ENCODE peak calls at places on chromosomes 3 and 15, in six cellular contexts. R is SK-N-SH, G is H1, A is GM12878, L is HepG2, N is K562. O is an unnamed sample.

GRCh38 chr3:190005343-190006113 is 115.2 kb downstream of the P3H2 start:
- DNase-seq in L (no peak), N (no peak), G (no peak), R (no peak), A (no peak), O (no peak)

GRCh38 chr3:128310286-128311058 is 156.2 kb downstream of the DNAJB8 start:
- DNase-seq in R (no peak), G (no peak), N (no peak), A (no peak), L (no peak), O (no peak)

GRCh38 chr3:191263850-191264249 is 64.8 kb downstream of the OSTN start:
- DNase-seq in R (no peak), N (no peak), G (no peak), L (no peak), A (no peak), O (no peak)

GRCh38 chr3:7487763-7488162 is 626.8 kb downstream of the GRM7 start:
- DNase-seq in G (no peak), R (no peak), L (no peak), N (no peak), A (no peak), O (no peak)

GRCh38 chr3:195160257-195160898 is 110.6 kb downstream of the XXYLT1 start:
- DNase-seq in R (peak), G (no peak), N (no peak), L (peak), A (no peak), O (no peak)

GRCh38 chr3:167626490-167626889 is 27.3 kb downstream of the WDR49 start:
- DNase-seq in N (no peak), L (no peak), R (no peak), A (no peak), G (no peak), O (no peak)

GRCh38 chr3:180102134-180102533 is 65.4 kb upstream of the PEX5L start:
- DNase-seq in N (no peak), L (peak), G (peak), A (no peak), R (no peak), O (no peak)

GRCh38 chr15:77482570-77482969 is 61.9 kb downstream of the HMG20A start:
- DNase-seq in R (no peak), N (no peak), G (no peak), A (no peak), L (no peak), O (no peak)

GRCh38 chr3:14543446-14543845 is 3.3 kb upstream of the GRIP2 start:
- DNase-seq in L (no peak), R (no peak), N (no peak), G (no peak), A (no peak), O (no peak)

GRCh38 chr15:68885070-68885469 is 45.3 kb upstream of the SPESP1 start:
- DNase-seq in G (no peak), N (no peak), A (no peak), L (no peak), R (no peak), O (no peak)

GRCh38 chr15:76572983-76573314 is 236.4 kb downstream of the ISL2 start:
- DNase-seq in G (no peak), R (no peak), L (no peak), N (no peak), A (no peak), O (no peak)

GRCh38 chr3:59327324-59327939 is 277.6 kb upstream of the CFAP20DC start:
- DNase-seq in A (no peak), R (no peak), N (no peak), L (no peak), G (no peak), O (no peak)

GRCh38 chr3:28053759-28054158 is 187.7 kb upstream of the CMC1 start:
- DNase-seq in A (no peak), R (no peak), G (no peak), N (no peak), L (no peak), O (no peak)

GRCh38 chr3:28057548-28057947 is 183.9 kb upstream of the CMC1 start:
- DNase-seq in R (no peak), A (no peak), N (no peak), G (no peak), L (no peak), O (no peak)
- H3K4me3 ChIP-seq in R (no peak), A (no peak), N (no peak), G (no peak), L (no peak), O (no peak)

DNA sequence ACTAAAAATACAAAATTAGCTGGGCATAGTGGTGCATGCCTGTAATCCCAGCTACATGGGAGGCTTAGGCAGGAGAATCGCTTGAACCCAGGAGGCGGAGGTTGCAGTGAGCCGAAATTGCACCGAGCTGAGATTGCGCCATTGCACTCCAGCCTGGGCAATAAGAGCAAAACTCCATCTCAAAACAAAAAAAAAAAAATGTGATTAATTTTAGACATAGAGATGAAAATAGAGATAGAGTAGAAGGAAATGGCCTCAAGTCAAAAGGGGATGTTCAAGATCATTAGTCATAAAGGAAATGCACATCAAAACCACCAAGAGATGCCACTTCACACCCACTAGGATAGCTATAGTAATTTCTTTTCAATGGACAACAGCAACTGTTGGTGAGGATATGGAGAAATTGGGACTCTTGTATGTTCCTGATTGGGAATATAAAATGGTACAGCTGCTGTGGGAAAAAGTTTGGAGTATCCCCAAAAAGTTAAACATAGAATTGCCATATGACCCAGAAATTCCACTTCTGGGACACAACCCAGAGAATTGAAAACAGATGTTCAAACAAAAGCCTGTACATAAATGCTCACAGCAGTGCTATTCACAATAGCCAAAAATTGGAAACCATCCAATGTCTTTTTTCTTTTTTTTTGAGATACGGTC is 55.4 kb downstream of the ABHD2 start:
- DNase-seq in N (no peak), L (no peak), R (peak), G (no peak), A (peak), O (peak)
- H3K27ac ChIP-seq in N (no peak), L (no peak), R (peak), G (no peak), A (no peak), O (peak)

DNA sequence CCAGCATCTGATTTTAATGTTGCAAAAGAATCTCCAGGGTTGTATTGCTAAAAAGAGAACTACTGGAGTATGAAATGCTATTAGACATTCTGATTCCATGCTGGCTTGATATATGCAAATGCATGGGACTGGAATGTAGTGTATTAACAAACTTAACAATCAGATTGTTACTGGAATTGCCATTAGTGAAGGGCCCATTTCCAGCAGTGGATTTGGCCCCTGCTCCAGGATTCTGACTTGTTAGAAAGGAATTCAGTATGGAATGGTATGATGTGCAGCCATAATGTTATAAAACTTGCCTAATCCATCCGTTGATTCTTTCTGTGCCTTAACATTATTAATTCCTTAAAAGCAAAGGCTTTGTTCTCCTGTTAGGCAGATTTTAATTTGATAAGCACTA is 7.9 kb downstream of the ARRDC4 start:
- DNase-seq in L (no peak), A (no peak), G (no peak), R (no peak), N (no peak), O (no peak)
- TF ChIP-seq GABPA in L (no peak), A (no peak), G (no peak), R (no peak), N (no peak), O (no peak)

GRCh38 chr3:64443553-64444331 is 218.5 kb upstream of the PRICKLE2 start:
- DNase-seq in L (no peak), R (peak), G (no peak), A (no peak), N (no peak), O (no peak)
- H3K4me3 ChIP-seq in L (no peak), R (peak), G (no peak), A (no peak), N (no peak), O (no peak)

GRCh38 chr3:146163584-146163983 is 2.6 kb upstream of the PLOD2 start:
- DNase-seq in N (no peak), L (no peak), R (no peak), A (no peak), G (no peak), O (no peak)
- H3K27ac ChIP-seq in N (no peak), L (no peak), R (no peak), A (no peak), G (no peak), O (no peak)

DNA sequence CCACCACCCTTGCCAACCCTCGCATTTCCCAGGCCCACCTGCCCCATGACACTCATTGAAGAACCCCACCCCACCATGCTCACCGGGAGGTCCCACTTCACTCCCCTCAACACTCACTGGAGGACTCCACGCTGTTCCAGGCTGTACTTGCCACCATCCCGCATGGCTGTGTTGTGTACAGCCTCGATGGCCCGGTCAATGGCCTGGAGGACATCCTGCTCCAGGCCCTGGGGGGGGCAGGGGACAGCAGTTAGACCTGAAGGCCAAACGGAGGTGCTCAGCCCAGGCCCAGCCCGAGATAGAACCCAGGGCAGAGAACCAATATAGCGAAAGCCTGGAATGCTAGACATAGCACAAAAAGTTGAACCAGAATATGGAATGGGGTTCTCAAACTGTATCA is 2.9 kb downstream of the NCKIPSD start:
- DNase-seq in L (no peak), R (no peak), A (no peak), N (no peak), G (no peak), O (no peak)
- TF ChIP-seq GABPA in L (no peak), R (no peak), A (no peak), N (no peak), G (no peak), O (no peak)

DNA sequence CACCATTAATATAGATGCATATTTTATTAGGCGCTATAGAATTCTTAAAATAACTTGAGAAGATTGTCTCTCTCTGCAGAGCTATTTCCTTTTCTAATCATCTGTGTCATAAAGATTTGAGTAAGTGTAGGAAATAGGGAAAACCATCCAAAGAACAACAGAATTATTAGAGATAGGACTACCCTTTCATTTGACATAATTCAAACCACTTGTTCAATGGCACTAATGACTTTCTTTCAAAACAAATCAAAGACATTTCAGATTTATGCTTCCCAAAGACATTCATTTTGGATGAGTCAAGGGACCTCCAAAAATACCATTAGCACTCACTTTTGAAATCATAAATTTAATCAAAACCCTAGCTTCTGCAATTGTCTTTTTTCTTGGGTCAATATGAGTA is 29.5 kb downstream of the PRICKLE2 start:
- DNase-seq in R (no peak), L (no peak), G (no peak), A (no peak), N (no peak), O (no peak)
- H3K4me3 ChIP-seq in R (no peak), L (no peak), G (no peak), A (no peak), N (no peak), O (no peak)

GRCh38 chr15:74783808-74784175 is 1.9 kb downstream of the CSK start:
- DNase-seq in L (no peak), A (no peak), N (no peak), G (no peak), R (no peak), O (peak)
- H3K27ac ChIP-seq in L (peak), A (peak), N (peak), G (no peak), R (no peak), O (peak)

O was measured in HL-60.